ENCODE peak calls at places on chromosomes 5 and 9, in four cellular contexts. One of them, this sample, is unnamed.

GRCh38 chr5:44257221-44257620 is 132.0 kb downstream of the FGF10 start:
- DNase-seq in H9: no peak
- DNase-seq in HCT116: no peak
- DNase-seq in H1: no peak
- DNase-seq in this sample: no peak

GRCh38 chr5:1827410-1828397 is 26.5 kb downstream of the NDUFS6 start:
- DNase-seq in H9: peak; percentile 70
- DNase-seq in HCT116: no peak
- DNase-seq in H1: no peak
- DNase-seq in this sample: no peak

GRCh38 chr9:71703172-71703872 is 65.0 kb downstream of the CEMIP2 start:
- DNase-seq in H9: no peak
- DNase-seq in HCT116: no peak
- DNase-seq in H1: no peak
- DNase-seq in this sample: no peak

GRCh38 chr9:76530458-76531100 is 71.6 kb downstream of the GCNT1 start:
- DNase-seq in H9: no peak
- DNase-seq in HCT116: no peak
- DNase-seq in H1: no peak
- DNase-seq in this sample: no peak

GRCh38 chr5:147072591-147072990 is 162.2 kb upstream of the STK32A start:
- DNase-seq in H9: no peak
- DNase-seq in HCT116: no peak
- DNase-seq in H1: no peak
- DNase-seq in this sample: no peak

GRCh38 chr9:33778700-33779351 is 16.5 kb upstream of the PRSS3 start:
- DNase-seq in H9: peak; percentile 74
- DNase-seq in HCT116: peak; percentile 58
- DNase-seq in H1: peak; percentile 25
- DNase-seq in this sample: peak; percentile 23

GRCh38 chr5:53879708-53880356 is 319.4 kb downstream of the NDUFS4 start:
- DNase-seq in H9: no peak
- DNase-seq in HCT116: no peak
- DNase-seq in H1: no peak
- DNase-seq in this sample: no peak

GRCh38 chr5:168651654-168652053 is 72.5 kb upstream of the PANK3 start:
- DNase-seq in H9: no peak
- DNase-seq in HCT116: no peak
- DNase-seq in H1: no peak
- DNase-seq in this sample: no peak

GRCh38 chr5:16726538-16726946 is 109.7 kb upstream of the RETREG1 start:
- DNase-seq in H9: no peak
- DNase-seq in HCT116: no peak
- DNase-seq in H1: no peak
- DNase-seq in this sample: no peak

GRCh38 chr9:99114846-99115500 is 10.1 kb downstream of the TGFBR1 start:
- DNase-seq in H9: no peak
- DNase-seq in HCT116: no peak
- DNase-seq in H1: no peak
- DNase-seq in this sample: no peak

GRCh38 chr5:106780355-106780754 is 890.4 kb downstream of the EFNA5 start:
- DNase-seq in H9: no peak
- DNase-seq in HCT116: no peak
- DNase-seq in H1: no peak
- DNase-seq in this sample: no peak

DNA sequence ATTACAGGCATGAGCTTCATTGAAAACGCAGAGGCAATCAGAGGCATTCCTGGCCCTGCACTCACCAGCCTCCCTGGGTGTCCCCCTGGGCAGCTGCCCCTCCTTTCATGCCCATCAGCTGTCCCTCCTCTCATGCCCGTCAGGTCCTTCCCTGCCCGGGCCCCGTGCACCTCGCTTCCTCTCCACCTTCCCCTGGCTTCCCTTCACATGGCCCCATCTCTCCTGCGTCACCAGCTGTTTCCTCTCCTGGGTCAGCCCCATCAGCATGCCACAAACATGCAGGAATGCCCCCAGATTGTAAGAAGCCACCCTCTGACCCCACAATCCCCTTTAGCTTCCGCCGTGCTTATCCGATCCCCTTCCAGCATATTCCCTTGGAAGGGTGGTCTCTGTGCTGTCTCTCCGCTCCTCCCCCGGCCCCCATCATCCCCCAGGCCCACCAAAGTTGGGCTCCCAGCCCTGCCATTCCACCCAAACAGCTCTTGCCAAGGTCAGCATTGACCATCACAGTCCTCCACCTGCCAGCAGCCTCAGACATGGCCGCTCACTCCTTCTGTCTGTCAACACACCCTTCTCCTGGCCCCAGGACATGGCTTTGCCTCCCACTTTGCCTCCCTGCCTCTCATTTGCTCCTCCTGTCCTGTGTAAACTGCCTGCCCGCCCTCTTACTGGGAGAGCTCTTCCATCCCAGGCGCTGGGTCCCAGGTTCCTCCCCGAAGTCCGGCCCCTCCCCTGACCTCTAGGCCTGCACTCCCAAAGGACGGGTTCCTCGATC is 98.6 kb upstream of the IER5L start:
- DNase-seq in H9: peak; percentile 71
- DNase-seq in HCT116: no peak
- DNase-seq in H1: no peak
- DNase-seq in this sample: no peak
- H3K27ac ChIP-seq in H9: no peak overlapping the region
- H3K27ac ChIP-seq in HCT116: no peak overlapping the region
- H3K27ac ChIP-seq in H1: no peak overlapping the region
- H3K27ac ChIP-seq in this sample: no peak overlapping the region

GRCh38 chr9:37984278-37984671 is 80.3 kb upstream of the SLC25A51 start:
- DNase-seq in H9: no peak
- DNase-seq in HCT116: no peak
- DNase-seq in H1: no peak
- DNase-seq in this sample: no peak

GRCh38 chr9:37986771-37987258 is 82.2 kb downstream of the SHB start:
- DNase-seq in H9: no peak
- DNase-seq in HCT116: no peak
- DNase-seq in H1: no peak
- DNase-seq in this sample: no peak

GRCh38 chr9:37983381-37984067 is 79.6 kb upstream of the SLC25A51 start:
- DNase-seq in H9: no peak
- DNase-seq in HCT116: no peak
- DNase-seq in H1: no peak
- DNase-seq in this sample: no peak

GRCh38 chr9:37986001-37986400 is 82.1 kb upstream of the SLC25A51 start:
- DNase-seq in H9: no peak
- DNase-seq in HCT116: no peak
- DNase-seq in H1: no peak
- DNase-seq in this sample: no peak

DNA sequence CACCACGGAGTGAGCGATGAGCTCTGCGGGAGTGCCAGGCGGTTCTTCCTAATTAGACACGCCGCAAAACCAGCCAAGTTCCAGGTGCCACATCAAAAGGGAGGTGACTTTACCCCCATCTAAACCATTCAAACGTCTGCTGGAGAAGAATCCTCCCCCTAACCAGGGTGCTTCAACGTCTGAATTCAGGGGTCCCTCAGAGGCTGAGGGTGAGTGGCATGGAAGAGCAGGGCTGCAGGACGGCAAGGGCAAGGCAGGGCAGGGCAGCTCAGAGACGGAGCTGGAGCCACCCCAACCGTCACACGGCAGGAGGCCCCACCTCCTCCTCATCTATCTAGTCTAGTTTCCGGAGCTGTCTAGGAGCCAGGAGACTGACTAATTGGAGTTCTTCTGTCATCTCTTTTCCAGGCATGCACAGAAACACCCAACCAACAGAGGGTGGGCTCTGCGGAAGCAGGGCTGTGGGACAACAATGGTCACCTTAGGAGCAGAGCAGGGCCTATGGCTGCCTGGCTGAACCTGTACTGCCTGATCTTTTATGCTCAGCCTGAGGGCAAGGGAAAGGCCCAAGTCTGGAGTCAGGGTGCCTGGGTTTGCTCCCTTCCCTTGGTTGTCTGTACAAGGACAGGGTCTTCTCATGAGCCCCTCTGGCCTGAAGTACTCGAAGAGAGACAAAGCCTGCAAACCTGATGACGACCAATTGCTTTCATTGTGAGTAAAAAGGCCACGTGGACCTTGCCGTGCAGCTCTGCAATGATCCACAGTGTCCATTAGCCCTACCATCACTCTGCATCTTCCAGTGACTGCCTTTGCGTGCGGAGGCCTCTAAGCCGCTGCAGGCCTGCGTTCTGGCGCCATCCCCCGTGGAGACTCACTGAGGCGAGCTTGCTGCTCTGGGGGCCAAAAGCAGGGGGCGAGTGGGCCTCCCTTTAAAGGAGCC is 81.0 kb upstream of the SLC25A51 start:
- DNase-seq in H9: no peak
- DNase-seq in HCT116: no peak
- DNase-seq in H1: no peak
- DNase-seq in this sample: no peak
- TF ChIP-seq CTCF in H9: no peak
- TF ChIP-seq CTCF in HCT116: no peak
- TF ChIP-seq CTCF in H1: no peak
- TF ChIP-seq CTCF in this sample: no peak

GRCh38 chr9:132721661-132722060 is 51.4 kb downstream of the GTF3C4 start:
- DNase-seq in H9: no peak
- DNase-seq in HCT116: no peak
- DNase-seq in H1: no peak
- DNase-seq in this sample: no peak

GRCh38 chr9:132716007-132716406 is 45.7 kb downstream of the GTF3C4 start:
- DNase-seq in H9: no peak
- DNase-seq in HCT116: no peak
- DNase-seq in H1: no peak
- DNase-seq in this sample: no peak

GRCh38 chr9:132722564-132723065 is 52.4 kb downstream of the GTF3C4 start:
- DNase-seq in H9: no peak
- DNase-seq in HCT116: no peak
- DNase-seq in H1: no peak
- DNase-seq in this sample: no peak

GRCh38 chr9:132712753-132713152 is 42.5 kb downstream of the GTF3C4 start:
- DNase-seq in H9: no peak
- DNase-seq in HCT116: no peak
- DNase-seq in H1: no peak
- DNase-seq in this sample: no peak

GRCh38 chr9:132717326-132717945 is 47.2 kb downstream of the GTF3C4 start:
- DNase-seq in H9: no peak
- DNase-seq in HCT116: no peak
- DNase-seq in H1: no peak
- DNase-seq in this sample: no peak
- H3K27me3 ChIP-seq in H9: no peaks in the 10 kb centered on the region
- H3K27me3 ChIP-seq in HCT116: peaks cover 11% of the 10 kb centered on the region
- H3K27me3 ChIP-seq in H1: no peaks in the 10 kb centered on the region
- H3K27me3 ChIP-seq in this sample: no peaks in the 10 kb centered on the region

DNA sequence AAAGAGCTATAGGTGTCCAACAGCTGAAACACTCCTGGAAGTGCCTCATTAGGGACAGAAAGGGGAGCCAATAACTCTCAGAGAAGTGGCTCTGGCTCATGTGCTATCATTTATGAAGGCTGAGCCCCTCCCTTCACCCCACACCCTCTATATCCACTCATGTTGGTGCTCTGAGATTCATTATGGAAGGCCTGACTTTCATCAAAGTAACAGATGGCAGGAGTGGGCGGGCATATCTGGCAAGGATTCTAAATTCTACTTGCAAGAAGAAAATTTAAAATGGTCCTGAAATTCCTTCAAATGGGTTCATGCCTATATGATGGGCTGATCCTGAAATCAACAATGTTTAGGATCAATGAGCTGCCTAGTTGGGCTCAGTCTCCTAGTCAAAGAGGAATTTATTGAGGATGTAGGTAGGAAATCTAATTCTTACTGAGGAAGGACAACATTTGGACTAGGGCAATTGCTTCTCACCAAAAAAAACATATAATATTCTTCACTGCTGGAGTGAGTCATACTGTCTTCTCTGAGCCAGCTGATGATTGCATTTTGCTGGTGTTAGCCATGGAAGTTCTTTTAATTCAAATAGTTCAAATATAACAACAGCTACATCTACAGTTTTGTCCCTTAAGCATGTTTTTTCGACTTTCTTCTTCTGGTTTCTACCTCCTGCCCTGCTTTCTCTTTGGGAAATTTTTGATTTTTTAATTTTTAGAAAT is 23.5 kb downstream of the NMRK1 start:
- DNase-seq in H9: no peak
- DNase-seq in HCT116: no peak
- DNase-seq in H1: no peak
- DNase-seq in this sample: no peak
- H3K27ac ChIP-seq in H9: no peak overlapping the region
- H3K27ac ChIP-seq in HCT116: no peak overlapping the region
- H3K27ac ChIP-seq in H1: no peak overlapping the region
- H3K27ac ChIP-seq in this sample: no peak overlapping the region

DNA sequence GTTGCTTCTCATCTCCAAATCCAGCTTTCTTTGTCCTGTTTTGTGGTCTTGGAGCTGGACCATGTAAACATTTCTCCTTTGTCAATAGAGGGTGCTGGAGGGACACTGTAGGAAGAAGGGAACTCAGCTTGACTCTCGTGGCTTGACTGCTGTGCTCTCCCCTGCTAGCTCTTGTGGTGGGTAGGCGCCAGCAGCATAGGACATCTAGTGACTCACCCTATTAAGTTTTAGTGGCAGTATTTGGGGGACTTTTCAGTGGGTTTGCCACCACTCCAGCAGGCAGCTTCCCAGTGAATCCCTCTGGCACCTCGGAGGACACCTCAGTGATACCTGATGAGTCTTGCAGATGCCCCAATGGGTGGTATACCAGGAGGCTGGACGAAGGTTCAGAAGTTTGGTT is 97.8 kb downstream of the TSSK1B start:
- DNase-seq in H9: peak; percentile 67
- DNase-seq in HCT116: peak; percentile 70
- DNase-seq in H1: peak; percentile 10
- DNase-seq in this sample: no peak
- TF ChIP-seq CTCF in H9: peak; percentile 60
- TF ChIP-seq CTCF in HCT116: peak; percentile 69
- TF ChIP-seq CTCF in H1: peak; percentile 58
- TF ChIP-seq CTCF in this sample: no peak

GRCh38 chr5:159971038-159971437 is 37.9 kb upstream of the TTC1 start:
- DNase-seq in H9: no peak
- DNase-seq in HCT116: no peak
- DNase-seq in H1: no peak
- DNase-seq in this sample: no peak

GRCh38 chr5:159971931-159972461 is 36.9 kb upstream of the TTC1 start:
- DNase-seq in H9: peak; percentile 48
- DNase-seq in HCT116: no peak
- DNase-seq in H1: no peak
- DNase-seq in this sample: no peak

GRCh38 chr5:159969966-159970365 is 39.0 kb upstream of the TTC1 start:
- DNase-seq in H9: no peak
- DNase-seq in HCT116: no peak
- DNase-seq in H1: no peak
- DNase-seq in this sample: no peak

GRCh38 chr5:159971514-159971913 is 37.4 kb upstream of the TTC1 start:
- DNase-seq in H9: no peak
- DNase-seq in HCT116: no peak
- DNase-seq in H1: no peak
- DNase-seq in this sample: no peak

GRCh38 chr5:159972538-159973362 is 36.2 kb upstream of the TTC1 start:
- DNase-seq in H9: peak; percentile 50
- DNase-seq in HCT116: no peak
- DNase-seq in H1: no peak
- DNase-seq in this sample: no peak
- H3K27me3 ChIP-seq in H9: peaks cover 18% of the 10 kb centered on the region
- H3K27me3 ChIP-seq in HCT116: no peaks in the 10 kb centered on the region
- H3K27me3 ChIP-seq in H1: peaks cover 41% of the 10 kb centered on the region
- H3K27me3 ChIP-seq in this sample: peaks cover 47% of the 10 kb centered on the region

GRCh38 chr9:108443741-108444140 is 412.0 kb downstream of the ACTL7B start:
- DNase-seq in H9: no peak
- DNase-seq in HCT116: no peak
- DNase-seq in H1: no peak
- DNase-seq in this sample: no peak
- H3K27ac ChIP-seq in H9: no peak overlapping the region
- H3K27ac ChIP-seq in HCT116: no peak overlapping the region
- H3K27ac ChIP-seq in H1: no peak overlapping the region
- H3K27ac ChIP-seq in this sample: no peak overlapping the region